ENCODE peak calls at places on chromosomes 3 and 15, in eight cellular contexts. One of them, this sample, is unnamed.
A peak's percentile ranks its signal among the peaks of the same experiment; 100 is the strongest.

GRCh38 chr15:34853001-34853758 is 57.8 kb upstream of the ACTC1 start:
- DNase-seq in AG09319: peak; percentile 42
- DNase-seq in Calu3: no peak
- DNase-seq in foreskin fibroblast: peak; percentile 41
- DNase-seq in heart right ventricle: no peak
- DNase-seq in AG10803: peak; percentile 69
- DNase-seq in CD8-positive, alpha-beta T cell: no peak
- DNase-seq in nephron progenitor cell: no peak
- DNase-seq in this sample: peak; percentile 47

GRCh38 chr15:84748274-84749110 is at the start of gene ZNF592:
- DNase-seq in CD8-positive, alpha-beta T cell: peak; percentile 80
- DNase-seq in heart right ventricle: peak; percentile 86
- DNase-seq in nephron progenitor cell: peak; percentile 82
- DNase-seq in Calu3: peak; percentile 93
- DNase-seq in AG10803: peak; percentile 83
- DNase-seq in AG09319: peak; percentile 55
- DNase-seq in foreskin fibroblast: peak; percentile 91
- DNase-seq in this sample: peak; percentile 65

GRCh38 chr3:72274511-72275295 is 489.8 kb upstream of the PROK2 start:
- DNase-seq in AG10803: peak; percentile 93
- DNase-seq in CD8-positive, alpha-beta T cell: no peak
- DNase-seq in heart right ventricle: peak; percentile 27
- DNase-seq in Calu3: no peak
- DNase-seq in AG09319: peak; percentile 45
- DNase-seq in foreskin fibroblast: peak; percentile 87
- DNase-seq in nephron progenitor cell: peak; percentile 36
- DNase-seq in this sample: peak; percentile 88

GRCh38 chr15:91795281-91795680 is 58.2 kb upstream of the SLCO3A1 start:
- DNase-seq in heart right ventricle: no peak
- DNase-seq in nephron progenitor cell: no peak
- DNase-seq in foreskin fibroblast: no peak
- DNase-seq in CD8-positive, alpha-beta T cell: no peak
- DNase-seq in Calu3: no peak
- DNase-seq in AG09319: no peak
- DNase-seq in AG10803: no peak
- DNase-seq in this sample: no peak

GRCh38 chr3:153313307-153313945 is 151.4 kb downstream of the RAP2B start:
- DNase-seq in heart right ventricle: no peak
- DNase-seq in nephron progenitor cell: no peak
- DNase-seq in CD8-positive, alpha-beta T cell: no peak
- DNase-seq in Calu3: no peak
- DNase-seq in foreskin fibroblast: peak; percentile 47
- DNase-seq in AG10803: peak; percentile 17
- DNase-seq in AG09319: no peak
- DNase-seq in this sample: peak; percentile 22

GRCh38 chr3:111758642-111759041 is 100.4 kb upstream of the PHLDB2 start:
- DNase-seq in Calu3: no peak
- DNase-seq in heart right ventricle: no peak
- DNase-seq in AG09319: no peak
- DNase-seq in nephron progenitor cell: no peak
- DNase-seq in AG10803: no peak
- DNase-seq in CD8-positive, alpha-beta T cell: no peak
- DNase-seq in foreskin fibroblast: peak; percentile 70
- DNase-seq in this sample: peak; percentile 75

GRCh38 chr3:16994842-16995535 is 110.2 kb downstream of the PLCL2 start:
- DNase-seq in heart right ventricle: no peak
- DNase-seq in nephron progenitor cell: no peak
- DNase-seq in foreskin fibroblast: no peak
- DNase-seq in Calu3: no peak
- DNase-seq in AG09319: no peak
- DNase-seq in AG10803: no peak
- DNase-seq in CD8-positive, alpha-beta T cell: no peak
- DNase-seq in this sample: no peak

GRCh38 chr3:11624161-11624560 is 19.6 kb downstream of the VGLL4 start:
- DNase-seq in AG10803: no peak
- DNase-seq in foreskin fibroblast: peak; percentile 29
- DNase-seq in AG09319: no peak
- DNase-seq in Calu3: no peak
- DNase-seq in heart right ventricle: no peak
- DNase-seq in nephron progenitor cell: no peak
- DNase-seq in CD8-positive, alpha-beta T cell: peak; percentile 70
- DNase-seq in this sample: peak; percentile 76

GRCh38 chr3:55574671-55575070 is 87.6 kb upstream of the WNT5A start:
- DNase-seq in nephron progenitor cell: no peak
- DNase-seq in foreskin fibroblast: no peak
- DNase-seq in AG10803: no peak
- DNase-seq in CD8-positive, alpha-beta T cell: no peak
- DNase-seq in AG09319: no peak
- DNase-seq in heart right ventricle: no peak
- DNase-seq in Calu3: no peak
- DNase-seq in this sample: no peak

GRCh38 chr15:81023483-81024264 is 23.0 kb downstream of the TLNRD1 start:
- DNase-seq in heart right ventricle: peak; percentile 72
- DNase-seq in AG09319: peak; percentile 39
- DNase-seq in AG10803: peak; percentile 78
- DNase-seq in Calu3: no peak
- DNase-seq in foreskin fibroblast: peak; percentile 84
- DNase-seq in nephron progenitor cell: no peak
- DNase-seq in CD8-positive, alpha-beta T cell: no peak
- DNase-seq in this sample: peak; percentile 92

GRCh38 chr3:84978833-84979232 is 20.0 kb downstream of the CADM2 start:
- DNase-seq in Calu3: no peak
- DNase-seq in nephron progenitor cell: no peak
- DNase-seq in AG10803: no peak
- DNase-seq in AG09319: no peak
- DNase-seq in CD8-positive, alpha-beta T cell: no peak
- DNase-seq in heart right ventricle: no peak
- DNase-seq in foreskin fibroblast: no peak
- DNase-seq in this sample: no peak

GRCh38 chr3:128922804-128923459 is 43.5 kb downstream of the ACAD9 start:
- DNase-seq in foreskin fibroblast: no peak
- DNase-seq in AG10803: no peak
- DNase-seq in CD8-positive, alpha-beta T cell: peak; percentile 69
- DNase-seq in AG09319: no peak
- DNase-seq in Calu3: no peak
- DNase-seq in nephron progenitor cell: no peak
- DNase-seq in heart right ventricle: no peak
- DNase-seq in this sample: no peak

GRCh38 chr15:33825453-33825852 is 142.8 kb upstream of the CHRM5 start:
- DNase-seq in Calu3: no peak
- DNase-seq in heart right ventricle: no peak
- DNase-seq in foreskin fibroblast: no peak
- DNase-seq in nephron progenitor cell: no peak
- DNase-seq in CD8-positive, alpha-beta T cell: no peak
- DNase-seq in AG09319: no peak
- DNase-seq in AG10803: no peak
- DNase-seq in this sample: no peak

GRCh38 chr15:70093481-70094309 is 4.0 kb downstream of the TLE3 start:
- DNase-seq in Calu3: peak; percentile 75
- DNase-seq in CD8-positive, alpha-beta T cell: no peak
- DNase-seq in foreskin fibroblast: no peak
- DNase-seq in heart right ventricle: no peak
- DNase-seq in nephron progenitor cell: no peak
- DNase-seq in AG09319: no peak
- DNase-seq in AG10803: peak; percentile 29
- DNase-seq in this sample: peak; percentile 49

GRCh38 chr3:16741103-16741758 is 136.0 kb upstream of the DAZL start:
- DNase-seq in nephron progenitor cell: no peak
- DNase-seq in AG09319: peak; percentile 85
- DNase-seq in CD8-positive, alpha-beta T cell: no peak
- DNase-seq in foreskin fibroblast: peak; percentile 92
- DNase-seq in AG10803: peak; percentile 94
- DNase-seq in heart right ventricle: no peak
- DNase-seq in Calu3: no peak
- DNase-seq in this sample: peak; percentile 100

DNA sequence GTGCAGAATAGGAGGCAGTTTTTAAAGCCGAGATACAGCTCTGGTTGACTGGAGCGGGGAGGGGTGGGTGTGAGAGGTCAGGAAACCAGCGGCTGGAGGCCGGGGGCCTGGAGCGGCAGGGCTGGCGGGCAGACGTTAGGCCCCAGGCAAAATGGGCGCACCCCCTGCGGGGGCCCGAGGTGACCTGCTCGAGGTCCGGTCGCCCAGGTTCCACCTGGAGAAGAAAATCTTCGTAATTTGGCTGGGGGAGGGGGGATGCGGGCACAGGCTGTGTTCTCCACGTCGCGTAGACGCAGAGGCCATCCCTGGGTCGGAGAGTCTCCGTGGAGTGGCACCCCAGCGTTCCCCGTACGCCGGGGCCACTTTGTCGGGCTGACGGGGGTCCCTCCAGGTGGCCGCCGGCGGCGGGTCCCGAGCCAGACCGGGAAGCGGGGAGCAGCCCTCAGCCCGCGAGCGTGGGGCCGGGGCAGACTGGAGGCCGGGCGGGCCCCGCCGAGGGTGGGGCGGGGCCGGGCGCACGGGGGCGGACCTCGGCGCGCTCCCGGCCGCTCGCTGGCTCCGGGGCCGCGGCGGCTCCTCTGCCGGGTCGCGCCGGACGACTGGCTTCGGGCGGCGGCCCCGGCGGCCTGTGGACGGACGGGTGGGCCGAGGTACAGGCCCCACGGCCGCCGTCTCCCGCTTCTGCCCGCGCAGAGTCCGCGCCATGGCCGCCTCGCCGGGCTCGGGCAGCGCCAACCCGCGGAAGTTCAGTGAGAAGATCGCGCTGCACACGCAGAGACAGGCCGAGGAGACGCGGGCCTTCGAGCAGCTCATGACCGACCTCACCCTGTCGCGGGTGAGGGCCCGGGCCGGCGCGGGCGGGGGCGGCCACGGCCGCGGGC is at the start of gene CRTC3:
- DNase-seq in AG09319: no peak
- DNase-seq in heart right ventricle: peak; percentile 34
- DNase-seq in foreskin fibroblast: peak; percentile 75
- DNase-seq in AG10803: peak; percentile 56
- DNase-seq in CD8-positive, alpha-beta T cell: peak; percentile 56
- DNase-seq in nephron progenitor cell: peak; percentile 64
- DNase-seq in Calu3: peak; percentile 57
- DNase-seq in this sample: peak; percentile 41
- TF ChIP-seq CTCF in AG09319: no peak
- TF ChIP-seq CTCF in heart right ventricle: no peak
- TF ChIP-seq CTCF in foreskin fibroblast: no peak
- TF ChIP-seq CTCF in AG10803: peak; percentile 7
- TF ChIP-seq CTCF in CD8-positive, alpha-beta T cell: no peak
- TF ChIP-seq CTCF in nephron progenitor cell: no peak
- TF ChIP-seq CTCF in Calu3: no peak
- TF ChIP-seq CTCF in this sample: no peak

GRCh38 chr3:53516339-53516738 is 21.9 kb downstream of the CACNA1D start:
- DNase-seq in AG09319: no peak
- DNase-seq in AG10803: no peak
- DNase-seq in nephron progenitor cell: no peak
- DNase-seq in heart right ventricle: no peak
- DNase-seq in Calu3: no peak
- DNase-seq in CD8-positive, alpha-beta T cell: no peak
- DNase-seq in foreskin fibroblast: no peak
- DNase-seq in this sample: no peak

GRCh38 chr3:53519047-53519717 is 24.8 kb downstream of the CACNA1D start:
- DNase-seq in AG10803: no peak
- DNase-seq in heart right ventricle: no peak
- DNase-seq in Calu3: no peak
- DNase-seq in CD8-positive, alpha-beta T cell: no peak
- DNase-seq in AG09319: no peak
- DNase-seq in nephron progenitor cell: no peak
- DNase-seq in foreskin fibroblast: no peak
- DNase-seq in this sample: no peak

GRCh38 chr3:53518495-53518981 is 24.1 kb downstream of the CACNA1D start:
- DNase-seq in foreskin fibroblast: peak; percentile 17
- DNase-seq in heart right ventricle: no peak
- DNase-seq in AG10803: peak; percentile 1
- DNase-seq in nephron progenitor cell: no peak
- DNase-seq in Calu3: no peak
- DNase-seq in AG09319: no peak
- DNase-seq in CD8-positive, alpha-beta T cell: no peak
- DNase-seq in this sample: peak; percentile 24

GRCh38 chr3:53509494-53509893 is 15.1 kb downstream of the CACNA1D start:
- DNase-seq in AG09319: no peak
- DNase-seq in foreskin fibroblast: no peak
- DNase-seq in Calu3: no peak
- DNase-seq in CD8-positive, alpha-beta T cell: no peak
- DNase-seq in AG10803: no peak
- DNase-seq in nephron progenitor cell: no peak
- DNase-seq in heart right ventricle: no peak
- DNase-seq in this sample: no peak

GRCh38 chr3:53513556-53514190 is 19.3 kb downstream of the CACNA1D start:
- DNase-seq in Calu3: peak; percentile 22
- DNase-seq in AG10803: no peak
- DNase-seq in CD8-positive, alpha-beta T cell: no peak
- DNase-seq in foreskin fibroblast: no peak
- DNase-seq in nephron progenitor cell: no peak
- DNase-seq in heart right ventricle: no peak
- DNase-seq in AG09319: no peak
- DNase-seq in this sample: peak; percentile 4
- TF ChIP-seq CTCF in Calu3: peak; percentile 41
- TF ChIP-seq CTCF in AG10803: no peak
- TF ChIP-seq CTCF in CD8-positive, alpha-beta T cell: no peak
- TF ChIP-seq CTCF in foreskin fibroblast: peak; percentile 11
- TF ChIP-seq CTCF in nephron progenitor cell: no peak
- TF ChIP-seq CTCF in heart right ventricle: no peak
- TF ChIP-seq CTCF in AG09319: no peak
- TF ChIP-seq CTCF in this sample: no peak

DNA sequence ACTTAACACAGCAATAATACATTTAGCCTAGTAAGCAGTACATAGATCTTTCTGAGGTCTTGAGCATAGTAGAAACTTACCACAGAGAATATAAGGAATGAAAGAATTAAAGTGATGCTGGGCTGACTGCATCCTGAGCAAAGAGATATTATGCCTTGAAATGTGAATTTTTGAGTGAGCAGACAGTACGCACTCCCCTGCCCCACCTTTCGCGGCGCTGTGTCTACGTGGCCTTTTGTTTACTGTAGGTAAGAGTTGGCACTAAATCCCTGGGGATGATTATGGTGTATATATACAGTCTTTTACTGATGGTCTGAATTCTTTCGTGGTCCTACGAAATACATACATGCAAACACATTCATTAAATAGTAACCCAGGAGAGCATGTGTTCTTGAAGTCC is 217.5 kb upstream of the TOPAZ1 start:
- DNase-seq in nephron progenitor cell: no peak
- DNase-seq in AG09319: no peak
- DNase-seq in CD8-positive, alpha-beta T cell: no peak
- DNase-seq in AG10803: no peak
- DNase-seq in Calu3: no peak
- DNase-seq in heart right ventricle: no peak
- DNase-seq in foreskin fibroblast: no peak
- DNase-seq in this sample: no peak
- TF ChIP-seq CTCF in nephron progenitor cell: no peak
- TF ChIP-seq CTCF in AG09319: no peak
- TF ChIP-seq CTCF in CD8-positive, alpha-beta T cell: no peak
- TF ChIP-seq CTCF in AG10803: no peak
- TF ChIP-seq CTCF in Calu3: no peak
- TF ChIP-seq CTCF in heart right ventricle: no peak
- TF ChIP-seq CTCF in foreskin fibroblast: no peak
- TF ChIP-seq CTCF in this sample: no peak

DNA sequence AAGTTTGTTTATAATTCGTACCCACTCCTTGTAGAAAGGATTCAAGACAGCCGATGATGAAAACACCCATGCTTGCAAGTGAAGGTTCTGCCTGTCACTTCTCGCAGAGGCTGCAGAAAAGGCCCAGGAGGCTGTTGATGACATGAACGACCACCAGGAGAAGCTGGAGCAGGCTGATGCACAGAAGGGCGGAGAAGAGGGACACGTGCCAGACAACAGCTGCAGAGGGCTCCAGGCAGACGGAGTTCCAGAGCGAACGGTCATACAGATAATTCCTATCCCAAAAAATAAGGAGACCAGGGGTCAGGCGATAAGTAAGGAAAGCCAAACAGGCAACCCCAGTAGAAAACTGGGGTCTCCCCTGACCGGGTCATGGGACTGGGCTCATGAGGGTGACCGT is 5.7 kb upstream of the DYNLT2B start:
- DNase-seq in foreskin fibroblast: peak; percentile 50
- DNase-seq in nephron progenitor cell: peak; percentile 23
- DNase-seq in CD8-positive, alpha-beta T cell: no peak
- DNase-seq in AG10803: peak; percentile 16
- DNase-seq in Calu3: no peak
- DNase-seq in heart right ventricle: peak; percentile 10
- DNase-seq in AG09319: no peak
- DNase-seq in this sample: peak; percentile 44
- TF ChIP-seq CTCF in foreskin fibroblast: peak; percentile 8
- TF ChIP-seq CTCF in nephron progenitor cell: no peak
- TF ChIP-seq CTCF in CD8-positive, alpha-beta T cell: no peak
- TF ChIP-seq CTCF in AG10803: peak; percentile 28
- TF ChIP-seq CTCF in Calu3: no peak
- TF ChIP-seq CTCF in heart right ventricle: no peak
- TF ChIP-seq CTCF in AG09319: peak; percentile 16
- TF ChIP-seq CTCF in this sample: peak; percentile 25

This sample was measured in fibroblast of mammary gland.